ENCODE peak calls at places on chromosomes 6 and 20, in ten cellular contexts. W is stimulated activated CD4-positive, alpha-beta T cell treated with anti-CD3 and anti-CD28 coated beads, Interleukin-2, amount 100 ng/mL, for 48 hours; J is mesothelial cell of epicardium; Q is NCI-H510A; S is amygdala; R is foreskin fibroblast; A is cerebellum; I is activated CD4-positive, alpha-beta T cell treated with anti-CD3 and anti-CD28 coated beads, Interleukin-2, amount 50 U/mL, for 48 hours; O is B cell; F is NCI-H774. E is an unnamed sample.

GRCh38 chr6:110542311-110543024 is 66.1 kb upstream of the SLC22A16 start:
- DNase-seq in W (no peak), J (no peak), Q (no peak), S (no peak), R (peak), A (no peak), I (no peak), O (no peak), F (no peak), E (no peak)

GRCh38 chr6:28142446-28142845 is 763 bp downstream of the ZKSCAN8 start:
- DNase-seq in W (no peak), J (no peak), Q (no peak), S (no peak), R (peak), A (no peak), I (no peak), O (no peak), F (no peak), E (no peak)

GRCh38 chr20:57656252-57656820 is 36.1 kb upstream of the ZBP1 start:
- DNase-seq in W (no peak), J (no peak), Q (no peak), S (no peak), R (no peak), A (no peak), I (no peak), O (no peak), F (no peak), E (no peak)

GRCh38 chr6:142088858-142089216 is 43.9 kb upstream of the GJE1 start:
- DNase-seq in W (no peak), J (peak), Q (peak), S (no peak), R (peak), A (no peak), I (no peak), O (no peak), F (no peak), E (no peak)

GRCh38 chr20:43323592-43323991 is 133.9 kb upstream of the PTPRT start:
- DNase-seq in W (no peak), J (no peak), Q (no peak), S (no peak), R (no peak), A (no peak), I (no peak), O (no peak), F (no peak), E (no peak)

GRCh38 chr20:38277691-38278090 is 17.2 kb upstream of the KIAA1755 start:
- DNase-seq in W (no peak), J (no peak), Q (no peak), S (no peak), R (no peak), A (no peak), I (no peak), O (no peak), F (no peak), E (no peak)

GRCh38 chr6:24313477-24314141 is 44.2 kb downstream of the DCDC2 start:
- DNase-seq in W (no peak), J (no peak), Q (no peak), S (no peak), R (no peak), A (no peak), I (no peak), O (no peak), F (no peak), E (no peak)

GRCh38 chr6:6474170-6474920 is 114.2 kb upstream of the LY86 start:
- DNase-seq in W (no peak), J (no peak), Q (no peak), S (no peak), R (no peak), A (no peak), I (no peak), O (no peak), F (peak), E (no peak)

GRCh38 chr6:157157228-157157627 is 166.1 kb downstream of the TMEM242 start:
- DNase-seq in W (no peak), J (no peak), Q (peak), S (no peak), R (no peak), A (no peak), I (no peak), O (no peak), F (no peak), E (no peak)

GRCh38 chr6:158758464-158758863 is 60.7 kb downstream of the EZR start:
- DNase-seq in W (no peak), J (no peak), Q (peak), S (no peak), R (no peak), A (peak), I (no peak), O (no peak), F (peak), E (no peak)